ENCODE peak calls at places on chromosomes 13 and 19, in seven cellular contexts. P is left ventricle myocardium inferior; H is HFFc6; C is CD8-positive, alpha-beta T cell; R is brain microvascular endothelial cell; K is NB4; A is kidney. D is an unnamed sample.

GRCh38 chr19:2446390-2446789 is 10.4 kb downstream of the LMNB2 start:
- DNase-seq in H (no peak), K (no peak), P (no peak), C (peak; percentile 14), R (no peak), A (no peak), D (no peak)

GRCh38 chr13:98565726-98566577 is 11.0 kb downstream of the STK24 start:
- DNase-seq in K (no peak), C (no peak), H (no peak), R (no peak), A (peak; percentile 89), P (peak; percentile 53), D (no peak)

GRCh38 chr13:48000559-48001126 is 430 bp downstream of the SUCLA2 start:
- DNase-seq in H (no peak), R (no peak), K (no peak), A (peak; percentile 81), P (no peak), C (no peak), D (no peak)

GRCh38 chr19:13234518-13234917 is 84.3 kb downstream of the IER2 start:
- DNase-seq in R (no peak), A (no peak), C (peak; percentile 48), H (peak; percentile 3), K (peak; percentile 72), P (peak; percentile 18), D (no peak)

GRCh38 chr19:21603431-21604153 is 98.2 kb downstream of the ZNF429 start:
- DNase-seq in H (no peak), R (no peak), C (no peak), P (no peak), K (no peak), A (no peak), D (no peak)

GRCh38 chr19:44851427-44851826 is 5.3 kb downstream of the NECTIN2 start:
- DNase-seq in R (no peak), K (no peak), A (no peak), P (no peak), H (no peak), C (no peak), D (no peak)

GRCh38 chr19:2355168-2356035 is 4.7 kb upstream of the TMPRSS9 start:
- DNase-seq in A (peak; percentile 15), H (no peak), P (no peak), C (no peak), K (no peak), R (no peak), D (no peak)

GRCh38 chr13:62706035-62706434 is 1290.4 kb upstream of the PCDH20 start:
- DNase-seq in P (no peak), R (no peak), A (no peak), K (no peak), C (no peak), H (no peak), D (no peak)

GRCh38 chr19:45969676-45970075 is 4.0 kb downstream of the NOVA2 start:
- DNase-seq in H (no peak), R (no peak), K (no peak), P (no peak), C (no peak), A (no peak), D (no peak)

GRCh38 chr13:110499621-110500281 is 61.8 kb downstream of the RAB20 start:
- DNase-seq in H (peak; percentile 81), R (no peak), C (no peak), A (no peak), K (no peak), P (no peak), D (no peak)

GRCh38 chr19:46841458-46842083 is 9.1 kb downstream of the AP2S1 start:
- DNase-seq in A (peak; percentile 93), C (no peak), K (no peak), P (peak; percentile 77), H (peak; percentile 84), R (peak; percentile 64), D (no peak)

GRCh38 chr19:46076951-46077814 is 36.4 kb upstream of the IGFL4 start:
- DNase-seq in R (peak; percentile 76), A (peak; percentile 66), P (no peak), K (peak; percentile 89), C (no peak), H (peak; percentile 76), D (peak; percentile 69)

GRCh38 chr13:50529154-50529882 is 314.2 kb downstream of the DLEU7 start:
- DNase-seq in P (peak; percentile 89), K (no peak), C (no peak), A (peak; percentile 94), H (no peak), R (peak; percentile 85), D (no peak)

GRCh38 chr19:16358456-16358855 is 33.8 kb downstream of the KLF2 start:
- DNase-seq in C (no peak), K (no peak), P (no peak), H (no peak), R (no peak), A (no peak), D (no peak)

GRCh38 chr19:16360738-16361137 is 36.1 kb downstream of the KLF2 start:
- DNase-seq in C (no peak), P (no peak), A (no peak), R (no peak), H (no peak), K (no peak), D (no peak)

GRCh38 chr19:16361254-16361653 is 36.6 kb downstream of the KLF2 start:
- DNase-seq in P (no peak), A (no peak), C (no peak), K (peak; percentile 35), R (no peak), H (no peak), D (no peak)

GRCh38 chr19:16359074-16359473 is 34.4 kb downstream of the KLF2 start:
- DNase-seq in A (no peak), P (no peak), H (no peak), K (no peak), R (no peak), C (no peak), D (no peak)

DNA sequence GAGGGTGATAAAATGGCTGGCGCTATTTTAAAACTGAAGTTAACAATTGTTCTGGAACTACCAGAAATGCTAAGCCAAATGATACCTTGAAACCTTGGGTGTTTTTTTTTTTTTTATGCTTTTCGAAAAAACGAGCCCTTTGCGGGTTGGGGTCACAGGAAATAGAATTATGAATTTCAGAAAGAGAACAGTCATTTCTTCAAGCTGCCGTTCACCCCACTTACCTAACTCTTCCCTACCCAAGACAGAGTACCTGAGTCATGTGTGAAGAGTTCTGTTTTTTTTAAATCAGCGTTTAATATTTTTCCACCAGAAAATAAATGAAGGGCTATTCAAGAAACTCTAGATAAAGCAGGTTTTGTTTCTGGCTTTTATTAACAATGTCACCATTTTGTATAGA is 35.3 kb downstream of the KLF2 start:
- DNase-seq in K (no peak), P (no peak), A (no peak), C (no peak), R (no peak), H (no peak), D (no peak)
- TF ChIP-seq CTCF in K (no peak), P (no peak), A (no peak), C (no peak), R (no peak), H (no peak), D (no peak)

GRCh38 chr19:31555634-31556215 is 206.5 kb upstream of the TSHZ3 start:
- DNase-seq in K (no peak), R (no peak), A (no peak), C (no peak), P (no peak), H (no peak), D (no peak)
- TF ChIP-seq CTCF in K (no peak), R (no peak), A (no peak), C (no peak), P (no peak), H (no peak), D (peak; percentile 32)

DNA sequence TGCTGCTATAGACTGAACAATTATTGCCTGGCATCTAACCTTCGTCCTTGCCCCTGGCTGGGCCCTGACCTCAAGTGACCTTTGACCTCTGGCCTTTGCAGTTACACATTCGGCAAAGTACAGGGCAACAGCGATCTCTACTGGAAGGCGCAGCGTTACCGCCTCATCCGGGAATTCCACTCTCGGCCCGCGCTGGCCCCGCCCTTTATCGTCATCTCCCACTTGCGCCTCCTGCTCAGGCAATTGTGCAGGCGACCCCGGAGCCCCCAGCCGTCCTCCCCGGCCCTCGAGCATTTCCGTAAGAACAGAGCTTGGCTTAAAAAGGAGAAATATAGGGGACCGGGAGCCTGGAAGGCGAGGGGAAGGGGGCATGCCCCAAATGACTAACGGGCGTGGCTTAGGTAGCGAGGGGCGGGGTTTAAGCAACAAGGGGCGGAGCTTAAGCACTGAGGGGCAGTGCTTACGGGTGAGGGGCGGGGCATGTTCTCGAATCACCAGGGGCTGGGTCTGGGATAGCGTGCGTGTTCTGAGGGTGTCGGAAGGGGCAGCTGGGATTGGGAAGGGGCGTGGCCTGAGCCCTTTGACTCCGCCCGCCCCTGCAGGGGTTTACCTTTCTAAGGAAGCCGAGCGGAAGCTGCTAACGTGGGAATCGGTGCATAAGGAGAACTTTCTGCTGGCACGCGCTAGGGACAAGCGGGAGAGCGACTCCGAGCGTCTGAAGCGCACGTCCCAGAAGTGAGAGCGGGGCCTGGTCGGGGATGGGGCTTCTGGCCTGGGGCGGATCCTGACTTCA is 52.7 kb downstream of the TRPM4 start:
- DNase-seq in C (no peak), P (no peak), H (no peak), K (peak; percentile 14), A (peak; percentile 74), R (no peak), D (peak; percentile 21)
- TF ChIP-seq CTCF in C (no peak), P (no peak), H (peak; percentile 7), K (no peak), A (no peak), R (peak; percentile 30), D (peak; percentile 18)

GRCh38 chr19:50381881-50382729 is 2.0 kb upstream of the POLD1 start:
- DNase-seq in H (no peak), R (no peak), K (no peak), A (no peak), C (no peak), P (no peak), D (no peak)

GRCh38 chr19:50378863-50379236 is 2.6 kb downstream of the NR1H2 start:
- DNase-seq in H (no peak), C (no peak), R (no peak), P (no peak), A (no peak), K (no peak), D (no peak)

GRCh38 chr19:50380137-50380536 is 3.9 kb downstream of the NR1H2 start:
- DNase-seq in C (no peak), H (no peak), A (no peak), R (no peak), K (no peak), P (no peak), D (no peak)

GRCh38 chr19:50379602-50380001 is 3.3 kb downstream of the NR1H2 start:
- DNase-seq in R (no peak), H (no peak), P (no peak), C (no peak), K (no peak), A (no peak), D (no peak)

GRCh38 chr19:50380767-50381166 is 3.4 kb upstream of the POLD1 start:
- DNase-seq in P (no peak), H (no peak), K (no peak), C (no peak), R (no peak), A (no peak), D (no peak)
- TF ChIP-seq CTCF in P (no peak), H (no peak), K (no peak), C (no peak), R (no peak), A (no peak), D (no peak)

GRCh38 chr13:95536629-95537241 is 15.8 kb upstream of the CLDN10 start:
- DNase-seq in A (no peak), P (no peak), K (peak; percentile 46), R (no peak), C (no peak), H (peak; percentile 2), D (no peak)
- TF ChIP-seq CTCF in A (peak; percentile 38), P (peak; percentile 51), K (peak; percentile 20), R (peak; percentile 23), C (peak; percentile 43), H (peak; percentile 80), D (peak; percentile 51)